ENCODE peak calls at places on chromosomes 6 and 20, in ten cellular contexts. One of them, this sample, is unnamed.

GRCh38 chr6:50862172-50862571 is 43.5 kb downstream of the TFAP2B start:
- DNase-seq in fibroblast of mammary gland: no peak
- DNase-seq in B cell: no peak
- DNase-seq in kidney: no peak
- DNase-seq in neural crest cell: no peak
- DNase-seq in nephron progenitor cell: no peak
- DNase-seq in choroid plexus epithelial cell: no peak
- DNase-seq in endothelial cell: no peak
- DNase-seq in epithelial cell of esophagus: no peak
- DNase-seq in NB4: no peak
- DNase-seq in this sample: no peak

GRCh38 chr6:116047173-116047933 is 13.3 kb downstream of the FRK start:
- DNase-seq in fibroblast of mammary gland: peak
- DNase-seq in B cell: peak
- DNase-seq in kidney: no peak
- DNase-seq in neural crest cell: no peak
- DNase-seq in nephron progenitor cell: no peak
- DNase-seq in choroid plexus epithelial cell: peak
- DNase-seq in endothelial cell: no peak
- DNase-seq in epithelial cell of esophagus: peak
- DNase-seq in NB4: peak
- DNase-seq in this sample: no peak

GRCh38 chr20:1209447-1210387 is 6.5 kb downstream of the C20orf202 start:
- DNase-seq in fibroblast of mammary gland: peak
- DNase-seq in B cell: no peak
- DNase-seq in kidney: no peak
- DNase-seq in neural crest cell: no peak
- DNase-seq in nephron progenitor cell: no peak
- DNase-seq in choroid plexus epithelial cell: peak
- DNase-seq in endothelial cell: no peak
- DNase-seq in epithelial cell of esophagus: peak
- DNase-seq in NB4: no peak
- DNase-seq in this sample: no peak

GRCh38 chr6:122289721-122290501 is 109.5 kb upstream of the HSF2 start:
- DNase-seq in fibroblast of mammary gland: peak
- DNase-seq in B cell: no peak
- DNase-seq in kidney: no peak
- DNase-seq in neural crest cell: no peak
- DNase-seq in nephron progenitor cell: no peak
- DNase-seq in choroid plexus epithelial cell: peak
- DNase-seq in endothelial cell: peak
- DNase-seq in epithelial cell of esophagus: peak
- DNase-seq in NB4: peak
- DNase-seq in this sample: no peak

GRCh38 chr6:108876929-108877775 is 28.9 kb downstream of the ARMC2 start:
- DNase-seq in fibroblast of mammary gland: peak
- DNase-seq in B cell: no peak
- DNase-seq in kidney: peak
- DNase-seq in neural crest cell: no peak
- DNase-seq in nephron progenitor cell: no peak
- DNase-seq in choroid plexus epithelial cell: peak
- DNase-seq in endothelial cell: no peak
- DNase-seq in epithelial cell of esophagus: peak
- DNase-seq in NB4: no peak
- DNase-seq in this sample: no peak

GRCh38 chr6:30740540-30740870 is 2.0 kb downstream of the FLOT1 start:
- DNase-seq in fibroblast of mammary gland: no peak
- DNase-seq in B cell: no peak
- DNase-seq in kidney: no peak
- DNase-seq in neural crest cell: no peak
- DNase-seq in nephron progenitor cell: no peak
- DNase-seq in choroid plexus epithelial cell: no peak
- DNase-seq in endothelial cell: no peak
- DNase-seq in epithelial cell of esophagus: no peak
- DNase-seq in NB4: no peak
- DNase-seq in this sample: no peak

GRCh38 chr20:5191829-5192569 is 65.2 kb downstream of the CDS2 start:
- DNase-seq in fibroblast of mammary gland: peak
- DNase-seq in B cell: peak
- DNase-seq in kidney: no peak
- DNase-seq in neural crest cell: no peak
- DNase-seq in nephron progenitor cell: peak
- DNase-seq in choroid plexus epithelial cell: peak
- DNase-seq in endothelial cell: peak
- DNase-seq in epithelial cell of esophagus: peak
- DNase-seq in NB4: peak
- DNase-seq in this sample: no peak

GRCh38 chr6:131778134-131778533 is 29.7 kb upstream of the ENPP1 start:
- DNase-seq in fibroblast of mammary gland: no peak
- DNase-seq in B cell: no peak
- DNase-seq in kidney: no peak
- DNase-seq in neural crest cell: no peak
- DNase-seq in nephron progenitor cell: no peak
- DNase-seq in choroid plexus epithelial cell: no peak
- DNase-seq in endothelial cell: no peak
- DNase-seq in epithelial cell of esophagus: no peak
- DNase-seq in NB4: no peak
- DNase-seq in this sample: no peak

GRCh38 chr6:14754636-14755513 is 491.0 kb upstream of the JARID2 start:
- DNase-seq in fibroblast of mammary gland: no peak
- DNase-seq in B cell: no peak
- DNase-seq in kidney: no peak
- DNase-seq in neural crest cell: no peak
- DNase-seq in nephron progenitor cell: no peak
- DNase-seq in choroid plexus epithelial cell: no peak
- DNase-seq in endothelial cell: no peak
- DNase-seq in epithelial cell of esophagus: no peak
- DNase-seq in NB4: no peak
- DNase-seq in this sample: no peak

GRCh38 chr6:156904176-156904967 is 127.2 kb downstream of the ARID1B start:
- DNase-seq in fibroblast of mammary gland: no peak
- DNase-seq in B cell: no peak
- DNase-seq in kidney: no peak
- DNase-seq in neural crest cell: no peak
- DNase-seq in nephron progenitor cell: no peak
- DNase-seq in choroid plexus epithelial cell: no peak
- DNase-seq in endothelial cell: no peak
- DNase-seq in epithelial cell of esophagus: no peak
- DNase-seq in NB4: no peak
- DNase-seq in this sample: no peak

GRCh38 chr6:155448823-155449789 is 6.5 kb downstream of the NOX3 start:
- DNase-seq in fibroblast of mammary gland: no peak
- DNase-seq in B cell: no peak
- DNase-seq in kidney: no peak
- DNase-seq in neural crest cell: no peak
- DNase-seq in nephron progenitor cell: peak
- DNase-seq in choroid plexus epithelial cell: no peak
- DNase-seq in endothelial cell: peak
- DNase-seq in epithelial cell of esophagus: no peak
- DNase-seq in NB4: no peak
- DNase-seq in this sample: no peak

GRCh38 chr6:52645976-52646375 is 24.9 kb upstream of the TMEM14A start:
- DNase-seq in fibroblast of mammary gland: no peak
- DNase-seq in B cell: no peak
- DNase-seq in kidney: no peak
- DNase-seq in neural crest cell: no peak
- DNase-seq in nephron progenitor cell: no peak
- DNase-seq in choroid plexus epithelial cell: no peak
- DNase-seq in endothelial cell: no peak
- DNase-seq in epithelial cell of esophagus: no peak
- DNase-seq in NB4: no peak
- DNase-seq in this sample: no peak

GRCh38 chr20:25072226-25072811 is 9.6 kb downstream of the VSX1 start:
- DNase-seq in fibroblast of mammary gland: no peak
- DNase-seq in B cell: no peak
- DNase-seq in kidney: no peak
- DNase-seq in neural crest cell: no peak
- DNase-seq in nephron progenitor cell: no peak
- DNase-seq in choroid plexus epithelial cell: no peak
- DNase-seq in endothelial cell: peak
- DNase-seq in epithelial cell of esophagus: peak
- DNase-seq in NB4: no peak
- DNase-seq in this sample: peak

GRCh38 chr6:165159459-165159858 is 149.9 kb downstream of the C6orf118 start:
- DNase-seq in fibroblast of mammary gland: no peak
- DNase-seq in B cell: no peak
- DNase-seq in kidney: no peak
- DNase-seq in neural crest cell: no peak
- DNase-seq in nephron progenitor cell: no peak
- DNase-seq in choroid plexus epithelial cell: no peak
- DNase-seq in endothelial cell: no peak
- DNase-seq in epithelial cell of esophagus: no peak
- DNase-seq in NB4: no peak
- DNase-seq in this sample: no peak

DNA sequence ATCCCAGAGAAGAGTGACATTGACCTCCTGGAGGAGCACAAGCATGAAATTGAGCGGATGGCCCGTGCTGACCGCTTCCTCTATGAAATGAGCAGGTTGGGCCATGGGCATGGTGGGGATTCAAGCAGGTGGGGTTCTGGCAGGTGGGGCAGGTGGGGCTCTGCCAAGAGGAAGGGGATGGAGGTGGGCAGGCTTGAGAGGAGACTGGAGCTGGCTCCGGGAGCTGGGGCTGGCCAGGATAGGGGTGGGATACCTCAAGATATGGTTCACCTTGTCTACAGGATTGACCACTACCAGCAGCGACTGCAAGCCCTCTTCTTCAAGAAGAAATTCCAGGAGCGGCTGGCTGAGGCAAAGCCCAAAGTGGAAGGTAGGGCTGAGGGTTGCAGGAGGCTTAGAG is 42.9 kb downstream of the MOCS1 start:
- DNase-seq in fibroblast of mammary gland: no peak
- DNase-seq in B cell: no peak
- DNase-seq in kidney: no peak
- DNase-seq in neural crest cell: no peak
- DNase-seq in nephron progenitor cell: no peak
- DNase-seq in choroid plexus epithelial cell: no peak
- DNase-seq in endothelial cell: no peak
- DNase-seq in epithelial cell of esophagus: no peak
- DNase-seq in NB4: no peak
- DNase-seq in this sample: no peak
- TF ChIP-seq CTCF in fibroblast of mammary gland: no peak
- TF ChIP-seq CTCF in B cell: no peak
- TF ChIP-seq CTCF in kidney: no peak
- TF ChIP-seq CTCF in neural crest cell: no peak
- TF ChIP-seq CTCF in nephron progenitor cell: no peak
- TF ChIP-seq CTCF in choroid plexus epithelial cell: no peak
- TF ChIP-seq CTCF in endothelial cell: no peak
- TF ChIP-seq CTCF in epithelial cell of esophagus: no peak
- TF ChIP-seq CTCF in NB4: no peak
- TF ChIP-seq CTCF in this sample: no peak

GRCh38 chr6:54266400-54266923 is 41.8 kb upstream of the TINAG start:
- DNase-seq in fibroblast of mammary gland: no peak
- DNase-seq in B cell: no peak
- DNase-seq in kidney: no peak
- DNase-seq in neural crest cell: no peak
- DNase-seq in nephron progenitor cell: no peak
- DNase-seq in choroid plexus epithelial cell: no peak
- DNase-seq in endothelial cell: peak
- DNase-seq in epithelial cell of esophagus: no peak
- DNase-seq in NB4: peak
- DNase-seq in this sample: no peak
- TF ChIP-seq CTCF in fibroblast of mammary gland: no peak
- TF ChIP-seq CTCF in B cell: no peak
- TF ChIP-seq CTCF in kidney: peak
- TF ChIP-seq CTCF in neural crest cell: no peak
- TF ChIP-seq CTCF in nephron progenitor cell: no peak
- TF ChIP-seq CTCF in choroid plexus epithelial cell: peak
- TF ChIP-seq CTCF in endothelial cell: peak
- TF ChIP-seq CTCF in epithelial cell of esophagus: no peak
- TF ChIP-seq CTCF in NB4: no peak
- TF ChIP-seq CTCF in this sample: no peak

GRCh38 chr6:75081047-75081446 is 124.8 kb downstream of the COL12A1 start:
- DNase-seq in fibroblast of mammary gland: no peak
- DNase-seq in B cell: no peak
- DNase-seq in kidney: no peak
- DNase-seq in neural crest cell: no peak
- DNase-seq in nephron progenitor cell: no peak
- DNase-seq in choroid plexus epithelial cell: no peak
- DNase-seq in endothelial cell: no peak
- DNase-seq in epithelial cell of esophagus: no peak
- DNase-seq in NB4: no peak
- DNase-seq in this sample: no peak

GRCh38 chr6:75070244-75070643 is 135.6 kb downstream of the COL12A1 start:
- DNase-seq in fibroblast of mammary gland: no peak
- DNase-seq in B cell: no peak
- DNase-seq in kidney: no peak
- DNase-seq in neural crest cell: no peak
- DNase-seq in nephron progenitor cell: no peak
- DNase-seq in choroid plexus epithelial cell: no peak
- DNase-seq in endothelial cell: no peak
- DNase-seq in epithelial cell of esophagus: no peak
- DNase-seq in NB4: no peak
- DNase-seq in this sample: no peak

GRCh38 chr6:75081920-75082319 is 123.9 kb downstream of the COL12A1 start:
- DNase-seq in fibroblast of mammary gland: peak
- DNase-seq in B cell: no peak
- DNase-seq in kidney: no peak
- DNase-seq in neural crest cell: no peak
- DNase-seq in nephron progenitor cell: no peak
- DNase-seq in choroid plexus epithelial cell: peak
- DNase-seq in endothelial cell: no peak
- DNase-seq in epithelial cell of esophagus: no peak
- DNase-seq in NB4: no peak
- DNase-seq in this sample: no peak

GRCh38 chr6:75077694-75078093 is 128.2 kb downstream of the COL12A1 start:
- DNase-seq in fibroblast of mammary gland: no peak
- DNase-seq in B cell: no peak
- DNase-seq in kidney: no peak
- DNase-seq in neural crest cell: no peak
- DNase-seq in nephron progenitor cell: no peak
- DNase-seq in choroid plexus epithelial cell: peak
- DNase-seq in endothelial cell: no peak
- DNase-seq in epithelial cell of esophagus: no peak
- DNase-seq in NB4: no peak
- DNase-seq in this sample: no peak

GRCh38 chr6:75076009-75076408 is 129.8 kb downstream of the COL12A1 start:
- DNase-seq in fibroblast of mammary gland: no peak
- DNase-seq in B cell: no peak
- DNase-seq in kidney: no peak
- DNase-seq in neural crest cell: no peak
- DNase-seq in nephron progenitor cell: no peak
- DNase-seq in choroid plexus epithelial cell: no peak
- DNase-seq in endothelial cell: no peak
- DNase-seq in epithelial cell of esophagus: no peak
- DNase-seq in NB4: no peak
- DNase-seq in this sample: no peak
- TF ChIP-seq CTCF in fibroblast of mammary gland: no peak
- TF ChIP-seq CTCF in B cell: no peak
- TF ChIP-seq CTCF in kidney: no peak
- TF ChIP-seq CTCF in neural crest cell: no peak
- TF ChIP-seq CTCF in nephron progenitor cell: no peak
- TF ChIP-seq CTCF in choroid plexus epithelial cell: no peak
- TF ChIP-seq CTCF in endothelial cell: no peak
- TF ChIP-seq CTCF in epithelial cell of esophagus: no peak
- TF ChIP-seq CTCF in NB4: no peak
- TF ChIP-seq CTCF in this sample: no peak

DNA sequence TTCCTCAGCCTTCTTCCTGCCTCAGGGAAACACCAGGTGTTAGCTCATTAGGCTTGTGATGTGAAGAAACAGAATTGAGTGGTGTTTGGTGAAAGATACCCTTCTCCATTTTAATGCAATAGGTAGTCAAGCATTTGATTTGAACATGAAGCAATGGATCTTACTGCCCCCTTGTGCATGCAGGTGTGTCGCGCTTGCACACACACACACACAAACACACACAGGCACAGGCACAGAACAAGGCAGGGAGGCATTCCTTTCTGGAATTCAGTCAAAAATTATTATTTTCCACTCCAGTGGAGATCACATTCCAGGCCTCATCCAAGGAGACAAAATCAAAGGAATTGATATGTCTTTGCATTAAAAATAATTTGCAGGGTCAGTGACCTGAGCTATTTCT is 667.0 kb upstream of the MARCKS start:
- DNase-seq in fibroblast of mammary gland: peak
- DNase-seq in B cell: no peak
- DNase-seq in kidney: no peak
- DNase-seq in neural crest cell: no peak
- DNase-seq in nephron progenitor cell: no peak
- DNase-seq in choroid plexus epithelial cell: peak
- DNase-seq in endothelial cell: peak
- DNase-seq in epithelial cell of esophagus: peak
- DNase-seq in NB4: peak
- DNase-seq in this sample: no peak
- TF ChIP-seq CTCF in fibroblast of mammary gland: peak
- TF ChIP-seq CTCF in B cell: no peak
- TF ChIP-seq CTCF in kidney: no peak
- TF ChIP-seq CTCF in neural crest cell: no peak
- TF ChIP-seq CTCF in nephron progenitor cell: no peak
- TF ChIP-seq CTCF in choroid plexus epithelial cell: peak
- TF ChIP-seq CTCF in endothelial cell: no peak
- TF ChIP-seq CTCF in epithelial cell of esophagus: peak
- TF ChIP-seq CTCF in NB4: peak
- TF ChIP-seq CTCF in this sample: peak